ENCODE peak calls at places on chromosome 9, in six cellular contexts. L, M, F, U, R and B are unnamed samples.
A peak's percentile ranks its signal among the peaks of the same experiment; 100 is the strongest.

GRCh38 chr9:109449036-109449798 is 48.9 kb downstream of the PTPN3 start:
- DNase-seq in L (no peak), M (no peak), F (no peak), U (no peak), R (no peak), B (peak; percentile 62)

GRCh38 chr9:8857330-8858249 is 1058.0 kb upstream of the DMAC1 start:
- DNase-seq in L (peak; percentile 69), M (no peak), F (peak; percentile 61), U (peak; percentile 21), R (no peak), B (peak; percentile 24)

GRCh38 chr9:90941661-90942060 is 140.0 kb downstream of the SYK start:
- DNase-seq in L (no peak), M (no peak), F (no peak), U (no peak), R (no peak), B (no peak)

GRCh38 chr9:138076650-138077009 is 199.0 kb downstream of the CACNA1B start:
- DNase-seq in L (no peak), M (no peak), F (no peak), U (no peak), R (no peak), B (no peak)

GRCh38 chr9:103889989-103890388 is 204.1 kb upstream of the SMC2 start:
- DNase-seq in L (no peak), M (no peak), F (no peak), U (no peak), R (no peak), B (no peak)

GRCh38 chr9:27470291-27470805 is 53.7 kb upstream of the IFNK start:
- DNase-seq in L (no peak), M (no peak), F (no peak), U (no peak), R (no peak), B (no peak)

GRCh38 chr9:6304232-6304631 is 23.9 kb upstream of the TPD52L3 start:
- DNase-seq in L (no peak), M (no peak), F (no peak), U (no peak), R (no peak), B (no peak)

GRCh38 chr9:16579872-16580432 is 290.5 kb downstream of the BNC2 start:
- DNase-seq in L (no peak), M (no peak), F (no peak), U (no peak), R (no peak), B (no peak)

GRCh38 chr9:126842977-126843799 is 17.3 kb upstream of the ZBTB34 start:
- DNase-seq in L (no peak), M (no peak), F (no peak), U (peak; percentile 33), R (no peak), B (no peak)

GRCh38 chr9:24594234-24594850 is 48.6 kb upstream of the IZUMO3 start:
- DNase-seq in L (no peak), M (no peak), F (no peak), U (no peak), R (no peak), B (no peak)

GRCh38 chr9:129287595-129288305 is 109.7 kb upstream of the IER5L start:
- DNase-seq in L (no peak), M (no peak), F (peak; percentile 34), U (no peak), R (no peak), B (no peak)

GRCh38 chr9:77896269-77897245 is 135.1 kb downstream of the GNAQ start:
- DNase-seq in L (no peak), M (no peak), F (no peak), U (peak; percentile 52), R (no peak), B (peak; percentile 51)

GRCh38 chr9:116042321-116042720 is 111.3 kb upstream of the PAPPA start:
- DNase-seq in L (no peak), M (no peak), F (no peak), U (no peak), R (no peak), B (no peak)

GRCh38 chr9:133877327-133877726 is 114.8 kb downstream of the VAV2 start:
- DNase-seq in L (no peak), M (no peak), F (no peak), U (no peak), R (no peak), B (no peak)
- H3K27ac ChIP-seq in L (no peak overlapping the region), M (no peak overlapping the region), F (no peak overlapping the region), U (no peak overlapping the region), R (no peak overlapping the region), B (no peak overlapping the region)

GRCh38 chr9:114759512-114759911 is 46.3 kb downstream of the TNFSF15 start:
- DNase-seq in L (no peak), M (no peak), F (no peak), U (no peak), R (no peak), B (no peak)
- H3K36me3 ChIP-seq in L (no peaks in the 10 kb centered on the region), M (no peaks in the 10 kb centered on the region), F (no peaks in the 10 kb centered on the region), U (no peaks in the 10 kb centered on the region), R (no peaks in the 10 kb centered on the region), B (no peaks in the 10 kb centered on the region)

DNA sequence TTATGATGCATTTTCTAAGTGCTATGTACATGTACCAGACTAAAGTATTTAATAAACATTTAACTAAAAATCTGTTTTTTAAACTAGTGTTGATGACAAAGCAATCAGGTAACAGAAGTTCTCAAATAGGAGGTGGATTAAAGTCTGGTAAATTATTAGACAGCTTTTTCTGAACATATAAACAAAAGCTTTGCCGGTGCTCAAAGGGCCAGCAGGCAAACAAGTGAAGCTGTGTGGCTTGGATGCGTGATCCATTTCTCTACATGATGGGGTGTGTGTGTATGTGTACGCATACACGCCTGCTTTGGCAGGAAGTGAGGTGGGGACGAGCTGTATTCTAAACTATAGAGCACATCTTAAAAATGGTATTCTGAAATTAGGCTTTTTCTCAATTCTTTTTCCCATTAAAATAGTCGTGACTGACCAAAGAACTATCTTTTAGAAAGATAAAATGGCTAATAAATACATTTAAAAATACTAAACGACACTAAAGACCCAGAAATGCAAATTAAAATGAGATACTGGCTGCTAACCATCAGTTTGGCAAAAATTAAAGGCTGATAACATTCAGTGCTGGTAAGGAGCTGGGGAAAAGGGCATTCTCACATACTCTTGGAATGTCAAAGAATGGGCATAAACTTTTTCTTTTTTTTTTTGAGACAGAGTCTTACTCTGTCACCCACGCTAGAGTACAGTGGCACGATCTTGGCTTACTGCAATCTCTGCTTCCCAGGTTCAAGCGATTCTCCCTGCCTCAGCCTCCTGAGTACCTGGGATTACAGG is 174.0 kb downstream of the MAPKAP1 start:
- DNase-seq in L (no peak), M (no peak), F (no peak), U (no peak), R (no peak), B (no peak)
- H3K4me3 ChIP-seq in L (no peak overlapping the region), M (no peak overlapping the region), F (no peak overlapping the region), U (no peak overlapping the region), R (no peak overlapping the region), B (no peak overlapping the region)

GRCh38 chr9:38066907-38067610 is 2.0 kb downstream of the SHB start:
- DNase-seq in L (no peak), M (no peak), F (peak; percentile 82), U (peak; percentile 48), R (no peak), B (peak; percentile 37)
- H3K27ac ChIP-seq in L (no peak overlapping the region), M (peak overlapping the region; percentile 87), F (peak overlapping the region; percentile 93), U (peak overlapping the region; percentile 92), R (no peak overlapping the region), B (peak overlapping the region; percentile 91)

DNA sequence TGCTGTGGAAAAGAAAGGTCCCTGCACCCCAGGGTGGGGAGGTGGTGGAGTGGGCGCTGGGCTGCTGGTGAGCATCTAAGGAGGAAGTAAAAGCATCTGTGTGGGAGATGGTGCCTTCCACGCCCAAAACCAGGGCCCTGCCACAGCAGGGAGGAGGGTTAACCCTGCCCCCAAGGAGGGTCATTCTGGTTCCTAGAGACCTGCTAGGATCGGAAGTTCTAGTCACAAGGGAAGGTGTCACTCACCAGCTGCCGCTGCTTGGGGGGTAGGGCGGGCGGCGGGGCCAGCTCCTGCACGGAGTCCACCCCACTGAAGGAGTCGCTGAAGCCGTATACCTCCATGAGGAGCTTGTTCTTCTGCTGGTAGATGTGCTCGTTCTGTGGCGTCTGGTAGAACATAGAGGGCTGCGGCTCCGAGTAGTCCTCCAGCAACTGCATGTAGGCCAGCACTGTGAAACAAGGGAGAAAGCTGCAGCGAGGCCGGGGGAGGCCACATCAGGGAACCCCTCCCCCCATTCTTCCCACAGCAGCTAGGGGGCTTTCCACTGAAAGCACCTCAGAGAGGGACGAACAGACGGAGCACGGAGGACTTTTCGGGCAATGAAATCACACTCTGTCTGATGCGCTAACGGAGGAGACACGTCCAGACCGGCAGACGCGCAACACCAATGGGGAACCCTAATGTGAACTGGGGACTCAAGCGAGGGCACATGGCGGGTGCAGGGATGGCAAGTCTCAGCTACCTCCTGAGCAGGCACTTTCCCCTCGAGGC is 76.4 kb downstream of the PRRT1B start:
- DNase-seq in L (no peak), M (no peak), F (peak; percentile 74), U (no peak), R (no peak), B (no peak)
- H3K36me3 ChIP-seq in L (peaks cover 23% of the 10 kb centered on the region), M (peaks cover 51% of the 10 kb centered on the region), F (peaks cover 97% of the 10 kb centered on the region), U (peaks cover 32% of the 10 kb centered on the region), R (peaks cover 44% of the 10 kb centered on the region), B (peaks cover 8% of the 10 kb centered on the region)

GRCh38 chr9:73133042-73133651 is 18.5 kb upstream of the ANXA1 start:
- DNase-seq in L (no peak), M (no peak), F (no peak), U (peak; percentile 52), R (no peak), B (peak; percentile 48)
- H3K4me3 ChIP-seq in L (no peak overlapping the region), M (no peak overlapping the region), F (peak overlapping the region; percentile 56), U (peak overlapping the region; percentile 92), R (peak overlapping the region; percentile 65), B (peak overlapping the region; percentile 45)

GRCh38 chr9:21853414-21853813 is 51.0 kb downstream of the MTAP start:
- DNase-seq in L (no peak), M (no peak), F (no peak), U (no peak), R (no peak), B (no peak)

GRCh38 chr9:21852751-21853150 is 50.3 kb downstream of the MTAP start:
- DNase-seq in L (no peak), M (no peak), F (no peak), U (no peak), R (no peak), B (no peak)

GRCh38 chr9:21854594-21854993 is 52.2 kb downstream of the MTAP start:
- DNase-seq in L (no peak), M (peak; percentile 78), F (peak; percentile 55), U (no peak), R (no peak), B (no peak)

GRCh38 chr9:21856301-21857094 is 54.1 kb downstream of the MTAP start:
- DNase-seq in L (no peak), M (peak; percentile 51), F (no peak), U (peak; percentile 40), R (no peak), B (no peak)

GRCh38 chr9:21854119-21854518 is 51.7 kb downstream of the MTAP start:
- DNase-seq in L (no peak), M (no peak), F (no peak), U (no peak), R (no peak), B (no peak)
- H3K27ac ChIP-seq in L (no peak overlapping the region), M (no peak overlapping the region), F (peak overlapping the region; percentile 44), U (no peak overlapping the region), R (no peak overlapping the region), B (no peak overlapping the region)

DNA sequence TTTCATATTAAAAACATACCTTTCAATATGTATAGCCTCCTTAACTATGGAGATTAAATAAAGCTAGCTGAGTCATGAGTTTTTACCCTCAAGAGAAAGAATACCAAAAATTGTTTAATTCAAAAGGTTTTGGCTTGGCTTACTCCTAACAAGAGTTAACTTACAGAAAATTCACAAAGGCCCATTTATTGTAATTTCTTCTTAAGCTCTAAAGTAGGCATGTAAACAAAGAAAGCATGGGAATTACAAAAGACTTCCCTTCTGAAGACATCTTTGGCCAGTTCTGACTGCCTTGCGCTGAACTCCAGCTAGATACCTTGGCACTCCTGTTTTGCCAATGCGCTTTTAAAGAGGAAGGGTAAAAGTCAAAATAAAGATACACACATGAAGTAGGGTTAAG is 28.2 kb downstream of the PUM3 start:
- DNase-seq in L (no peak), M (peak; percentile 28), F (no peak), U (no peak), R (no peak), B (no peak)
- H3K36me3 ChIP-seq in L (peaks cover 2% of the 10 kb centered on the region), M (peaks cover 19% of the 10 kb centered on the region), F (peaks cover 45% of the 10 kb centered on the region), U (no peaks in the 10 kb centered on the region), R (peaks cover 11% of the 10 kb centered on the region), B (peaks cover 47% of the 10 kb centered on the region)